ENCODE peak calls at places on chromosomes 6 and 20, in six cellular contexts. A is COR-L47; L is left cardiac atrium; U is mucosa of descending colon; Q is activated CD8-positive, alpha-beta memory T cell treated with anti-CD3 and anti-CD28 coated beads for 1 hour; B is NCI-H524. H is an unnamed sample.

GRCh38 chr6:146543940-146544661 is 468 bp downstream of the RAB32 start:
- DNase-seq in A (no peak), L (peak), U (peak), Q (no peak), B (peak), H (no peak)

GRCh38 chr6:163192591-163192990 is 221.9 kb upstream of the QKI start:
- DNase-seq in A (no peak), L (no peak), U (no peak), Q (no peak), B (no peak), H (no peak)

GRCh38 chr20:15100506-15101160 is 763.2 kb upstream of the FLRT3 start:
- DNase-seq in A (no peak), L (no peak), U (no peak), Q (no peak), B (no peak), H (no peak)

GRCh38 chr6:46626976-46627375 is 25.6 kb downstream of the CYP39A1 start:
- DNase-seq in A (no peak), L (no peak), U (no peak), Q (no peak), B (no peak), H (no peak)

GRCh38 chr20:53900380-53900999 is 169.9 kb downstream of the BCAS1 start:
- DNase-seq in A (no peak), L (no peak), U (no peak), Q (no peak), B (no peak), H (no peak)

GRCh38 chr6:123908813-123909212 is 105.1 kb downstream of the NKAIN2 start:
- DNase-seq in A (peak), L (no peak), U (no peak), Q (no peak), B (no peak), H (no peak)

GRCh38 chr6:23031986-23032385 is 462.6 kb downstream of the HDGFL1 start:
- DNase-seq in A (no peak), L (no peak), U (no peak), Q (no peak), B (no peak), H (no peak)

GRCh38 chr20:49811825-49812462 is 684 bp upstream of the SLC9A8 start:
- DNase-seq in A (no peak), L (no peak), U (no peak), Q (no peak), B (no peak), H (no peak)

GRCh38 chr6:13466304-13467215 is 20.8 kb downstream of the GFOD1 start:
- DNase-seq in A (no peak), L (no peak), U (no peak), Q (no peak), B (no peak), H (no peak)

GRCh38 chr6:160226118-160226541 is 32.5 kb downstream of the SLC22A2 start:
- DNase-seq in A (no peak), L (no peak), U (no peak), Q (no peak), B (no peak), H (no peak)

GRCh38 chr6:35445691-35446090 is 6.4 kb upstream of the FANCE start:
- DNase-seq in A (no peak), L (no peak), U (no peak), Q (no peak), B (no peak), H (peak)

GRCh38 chr6:157711060-157711459 is 112.0 kb upstream of the SNX9 start:
- DNase-seq in A (no peak), L (no peak), U (no peak), Q (no peak), B (no peak), H (no peak)

GRCh38 chr20:35503841-35504460 is 25.5 kb downstream of the C20orf173 start:
- DNase-seq in A (peak), L (no peak), U (no peak), Q (no peak), B (no peak), H (no peak)

GRCh38 chr6:109595998-109596397 is 95.0 kb downstream of the AK9 start:
- DNase-seq in A (no peak), L (no peak), U (no peak), Q (no peak), B (peak), H (no peak)

GRCh38 chr6:20630617-20631448 is 96.6 kb downstream of the CDKAL1 start:
- DNase-seq in A (peak), L (no peak), U (no peak), Q (no peak), B (no peak), H (no peak)

GRCh38 chr6:401239-401993 is 9.9 kb downstream of the IRF4 start:
- DNase-seq in A (no peak), L (no peak), U (no peak), Q (no peak), B (no peak), H (no peak)

GRCh38 chr6:23305325-23305943 is 736.1 kb downstream of the HDGFL1 start:
- DNase-seq in A (no peak), L (no peak), U (no peak), Q (no peak), B (no peak), H (no peak)

GRCh38 chr6:149503276-149503675 is 18.5 kb upstream of the ZC3H12D start:
- DNase-seq in A (no peak), L (no peak), U (no peak), Q (no peak), B (no peak), H (no peak)

GRCh38 chr20:17460119-17460518 is 71.1 kb downstream of the BFSP1 start:
- DNase-seq in A (no peak), L (no peak), U (no peak), Q (no peak), B (no peak), H (no peak)

GRCh38 chr6:147194652-147195403 is 9.4 kb upstream of the STXBP5 start:
- DNase-seq in A (no peak), L (no peak), U (no peak), Q (no peak), B (no peak), H (no peak)

GRCh38 chr20:63738687-63739128 is 868 bp upstream of the SLC2A4RG start:
- DNase-seq in A (no peak), L (peak), U (peak), Q (no peak), B (no peak), H (peak)

GRCh38 chr6:42118162-42119001 is 24.0 kb downstream of the C6orf132 start:
- DNase-seq in A (no peak), L (peak), U (peak), Q (no peak), B (no peak), H (no peak)

GRCh38 chr20:1537731-1538058 is 19.8 kb downstream of the SIRPD start:
- DNase-seq in A (no peak), L (peak), U (no peak), Q (no peak), B (no peak), H (no peak)

GRCh38 chr6:1499798-1500197 is 109.9 kb upstream of the FOXC1 start:
- DNase-seq in A (no peak), L (no peak), U (no peak), Q (no peak), B (no peak), H (no peak)

GRCh38 chr6:2231438-2231837 is 14.0 kb downstream of the GMDS start:
- DNase-seq in A (no peak), L (no peak), U (no peak), Q (no peak), B (no peak), H (no peak)

H was measured in Peyer's patch.